ENCODE peak calls at places on chromosomes 1 and 21, in nine cellular contexts. L is GM23338, D is GM12892, N is breast epithelium, Y is sigmoid colon, W is HepG2, M is SK-N-SH, S is suprapubic skin, J is GM12891. Z is an unnamed sample.

GRCh38 chr1:159009704-159010361 is at the start of gene IFI16:
- DNase-seq in D (peak), L (no peak), N (no peak), J (peak), M (no peak), W (no peak), S (no peak), Y (peak), Z (no peak)

GRCh38 chr1:161226759-161227158 is 899 bp downstream of the TOMM40L start:
- DNase-seq in L (no peak), W (no peak), N (no peak), J (no peak), D (no peak), Y (no peak), S (no peak), M (no peak), Z (no peak)

GRCh38 chr1:3272321-3273045 is 182.0 kb upstream of the ARHGEF16 start:
- DNase-seq in D (no peak), N (no peak), M (no peak), L (no peak), J (no peak), Y (no peak), W (no peak), S (no peak), Z (no peak)

GRCh38 chr21:26057488-26058170 is 112.9 kb downstream of the APP start:
- DNase-seq in S (no peak), M (no peak), J (no peak), W (no peak), N (no peak), L (no peak), Y (no peak), D (no peak), Z (no peak)

GRCh38 chr1:199612976-199613774 is 414.3 kb upstream of the NR5A2 start:
- DNase-seq in L (no peak), M (no peak), W (no peak), J (no peak), N (no peak), S (no peak), Y (no peak), D (no peak), Z (no peak)

GRCh38 chr1:31230378-31230777 is 9.3 kb downstream of the NKAIN1 start:
- DNase-seq in S (no peak), Y (no peak), L (peak), N (no peak), W (no peak), D (no peak), M (no peak), J (no peak), Z (no peak)

GRCh38 chr1:45275054-45275453 is 51.6 kb upstream of the HPDL start:
- DNase-seq in L (peak), Y (no peak), W (peak), D (no peak), N (no peak), S (no peak), M (no peak), J (no peak), Z (no peak)

GRCh38 chr1:12135612-12136011 is 31.2 kb upstream of the TNFRSF1B start:
- DNase-seq in Y (peak), S (no peak), J (no peak), M (no peak), N (no peak), D (no peak), L (no peak), W (no peak), Z (no peak)

GRCh38 chr21:36141513-36141925 is 6.6 kb downstream of the CBR3 start:
- DNase-seq in D (peak), M (peak), L (peak), J (peak), N (peak), W (peak), S (peak), Y (peak), Z (no peak)
- TF ChIP-seq POLR2AphosphoS5 in D (no peak), M (no peak), L (no peak), J (no peak), N (no peak), W (no peak), S (peak), Y (no peak), Z (no peak)

DNA sequence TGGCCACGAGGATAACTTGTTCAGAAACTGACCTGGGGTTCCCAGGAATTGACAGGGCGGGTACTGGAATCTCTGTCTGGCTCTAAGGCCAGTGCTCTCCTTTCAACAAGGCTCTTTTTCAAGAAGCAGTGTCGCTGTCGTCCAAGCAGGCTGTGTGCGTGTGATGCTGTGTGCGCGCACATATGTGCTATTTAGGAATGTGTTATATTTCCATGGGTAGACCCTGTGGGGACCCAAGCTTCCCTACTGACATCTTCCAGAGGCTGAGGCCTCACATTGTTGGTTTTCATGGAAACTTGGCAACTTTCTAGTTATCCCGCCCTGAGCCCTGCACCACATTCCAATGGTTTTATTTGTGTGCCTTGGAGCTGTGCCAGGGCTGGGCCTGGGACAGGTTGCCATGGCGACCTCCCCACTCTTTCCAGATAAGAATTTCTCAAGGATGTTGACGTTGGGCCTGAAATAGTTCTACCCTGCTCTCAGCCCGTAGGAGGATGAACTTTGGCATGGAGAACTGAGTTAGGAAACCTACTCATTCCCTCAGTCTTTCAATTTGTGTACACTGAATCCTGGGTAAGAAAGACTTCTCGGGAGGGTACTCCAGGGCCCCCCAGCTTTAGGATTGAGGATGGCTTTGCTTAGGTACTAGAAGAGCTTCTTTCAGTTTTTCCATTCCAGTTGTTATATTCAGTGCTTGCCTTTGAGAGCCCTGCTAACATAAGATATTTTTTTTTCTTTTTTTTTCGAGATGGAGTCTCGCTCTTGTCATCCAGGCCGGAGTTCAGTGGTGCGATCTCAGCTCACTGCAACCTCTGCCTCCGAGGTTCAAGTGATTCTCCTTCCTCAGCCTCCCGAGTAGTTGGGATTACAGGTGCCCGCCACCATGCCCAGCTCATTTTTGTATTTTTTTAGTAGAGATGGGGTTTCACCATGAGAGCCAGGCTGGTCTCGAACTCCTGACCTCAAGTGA is 38.8 kb upstream of the SRSF10 start:
- DNase-seq in S (peak), L (peak), D (no peak), Y (peak), W (peak), N (peak), J (no peak), M (peak), Z (peak)
- TF ChIP-seq POLR2AphosphoS5 in S (peak), L (no peak), D (no peak), Y (peak), W (no peak), N (peak), J (no peak), M (peak), Z (peak)

GRCh38 chr1:55634516-55634915 is 419.4 kb upstream of the USP24 start:
- DNase-seq in W (no peak), N (peak), S (no peak), Y (no peak), J (no peak), M (no peak), L (no peak), D (no peak), Z (no peak)

GRCh38 chr1:55632906-55633305 is 417.7 kb upstream of the USP24 start:
- DNase-seq in Y (no peak), N (no peak), M (no peak), W (no peak), L (peak), S (no peak), J (no peak), D (no peak), Z (no peak)

GRCh38 chr1:55635856-55636255 is 420.7 kb upstream of the USP24 start:
- DNase-seq in W (no peak), M (no peak), J (no peak), D (no peak), L (no peak), S (no peak), N (no peak), Y (no peak), Z (no peak)

GRCh38 chr1:55631508-55631907 is 416.3 kb upstream of the USP24 start:
- DNase-seq in Y (no peak), J (no peak), W (no peak), S (no peak), N (no peak), L (no peak), M (no peak), D (no peak), Z (no peak)

DNA sequence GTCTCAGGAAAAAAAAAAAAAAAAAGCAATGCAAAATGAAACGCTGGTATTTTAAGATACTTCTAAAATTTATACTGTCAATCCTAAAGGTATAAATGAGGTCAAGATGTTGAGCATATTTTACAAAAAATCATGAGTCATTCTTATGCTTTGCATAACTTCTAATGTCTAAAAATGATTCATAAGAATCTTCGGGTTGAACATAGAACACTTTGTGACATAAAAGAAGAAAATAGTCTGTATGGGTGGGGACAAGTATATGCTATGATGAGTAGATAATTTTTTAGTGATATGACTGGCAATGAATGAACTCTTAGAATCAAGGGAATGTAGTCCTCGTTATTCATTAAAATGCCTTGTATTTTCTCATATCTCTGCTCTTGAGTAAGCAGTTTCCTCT is 416.9 kb upstream of the USP24 start:
- DNase-seq in W (no peak), J (no peak), Y (no peak), D (no peak), M (no peak), L (no peak), S (no peak), N (no peak), Z (no peak)
- TF ChIP-seq POLR2AphosphoS5 in W (no peak), J (no peak), Y (peak), D (no peak), M (peak), L (no peak), S (no peak), N (no peak), Z (no peak)

GRCh38 chr1:23478896-23479790 is 4.8 kb downstream of the ASAP3 start:
- DNase-seq in J (no peak), Y (peak), S (peak), D (no peak), N (peak), M (no peak), L (no peak), W (peak), Z (no peak)
- TF ChIP-seq POLR2AphosphoS5 in J (no peak), Y (peak), S (no peak), D (no peak), N (peak), M (no peak), L (no peak), W (peak), Z (no peak)

GRCh38 chr1:201649776-201650607 is 111.1 kb downstream of the NAV1 start:
- DNase-seq in M (peak), S (peak), N (peak), L (peak), J (no peak), D (no peak), W (no peak), Y (peak), Z (no peak)
- TF ChIP-seq POLR2AphosphoS5 in M (no peak), S (no peak), N (no peak), L (peak), J (no peak), D (no peak), W (no peak), Y (peak), Z (no peak)

GRCh38 chr1:203289982-203290260 is 15.4 kb upstream of the BTG2 start:
- DNase-seq in J (no peak), W (no peak), D (no peak), N (no peak), Y (no peak), S (no peak), L (no peak), M (no peak), Z (no peak)

GRCh38 chr1:203291201-203292096 is 13.9 kb upstream of the BTG2 start:
- DNase-seq in N (no peak), W (peak), Y (peak), S (no peak), D (no peak), J (no peak), L (no peak), M (no peak), Z (no peak)

GRCh38 chr1:203288351-203288894 is 16.9 kb upstream of the BTG2 start:
- DNase-seq in L (no peak), D (no peak), S (no peak), W (no peak), Y (no peak), J (no peak), M (no peak), N (no peak), Z (no peak)

GRCh38 chr1:203289281-203289981 is 15.9 kb upstream of the BTG2 start:
- DNase-seq in D (peak), J (peak), Y (peak), S (no peak), W (no peak), L (no peak), N (no peak), M (no peak), Z (no peak)

GRCh38 chr1:203290261-203291089 is 14.8 kb upstream of the BTG2 start:
- DNase-seq in L (peak), Y (peak), J (peak), W (peak), N (peak), D (peak), M (peak), S (peak), Z (no peak)
- TF ChIP-seq POLR2AphosphoS5 in L (no peak), Y (peak), J (peak), W (no peak), N (peak), D (peak), M (no peak), S (peak), Z (no peak)

GRCh38 chr1:96978431-96978830 is 256.8 kb downstream of the PTBP2 start:
- DNase-seq in M (no peak), Y (no peak), J (no peak), L (no peak), N (no peak), S (no peak), W (no peak), D (no peak), Z (no peak)

GRCh38 chr1:96979869-96980268 is 258.3 kb downstream of the PTBP2 start:
- DNase-seq in N (no peak), M (no peak), L (no peak), W (no peak), Y (no peak), J (no peak), D (no peak), S (no peak), Z (no peak)

GRCh38 chr1:96978867-96979266 is 257.3 kb downstream of the PTBP2 start:
- DNase-seq in L (peak), D (no peak), S (no peak), M (no peak), J (no peak), Y (no peak), W (no peak), N (no peak), Z (no peak)

GRCh38 chr1:96980448-96980847 is 258.9 kb downstream of the PTBP2 start:
- DNase-seq in L (no peak), M (no peak), J (no peak), D (no peak), Y (no peak), S (no peak), N (no peak), W (no peak), Z (no peak)

DNA sequence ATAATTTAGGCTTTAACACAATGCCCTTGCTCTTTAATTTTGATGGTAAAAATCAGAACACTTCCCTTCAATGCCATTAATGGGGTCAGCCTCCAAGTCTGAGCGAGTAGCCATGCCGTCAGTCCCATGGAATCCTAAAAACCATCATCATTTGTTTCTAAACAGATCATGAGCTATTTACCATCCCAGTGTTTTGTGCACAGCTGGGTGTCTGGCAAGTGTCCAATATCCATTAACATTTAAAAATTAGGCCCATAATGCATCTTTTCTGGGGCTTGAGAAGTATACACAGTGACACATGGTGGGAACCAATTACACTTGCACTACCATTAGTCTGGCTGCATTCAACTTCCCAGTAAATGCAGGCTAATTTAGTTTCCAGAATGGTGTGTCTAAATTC is 257.7 kb downstream of the PTBP2 start:
- DNase-seq in D (no peak), N (no peak), W (no peak), L (no peak), Y (no peak), S (no peak), M (peak), J (no peak), Z (no peak)
- TF ChIP-seq POLR2AphosphoS5 in D (no peak), N (no peak), W (no peak), L (no peak), Y (no peak), S (no peak), M (no peak), J (no peak), Z (no peak)

GRCh38 chr1:1026599-1027413 is 6.9 kb downstream of the AGRN start:
- DNase-seq in L (no peak), M (no peak), Y (no peak), D (no peak), J (no peak), S (no peak), W (no peak), N (no peak), Z (no peak)
- TF ChIP-seq POLR2AphosphoS5 in L (no peak), M (no peak), Y (no peak), D (no peak), J (no peak), S (no peak), W (no peak), N (no peak), Z (no peak)

GRCh38 chr1:4975856-4976255 is 321.4 kb downstream of the AJAP1 start:
- DNase-seq in M (no peak), J (no peak), S (peak), D (no peak), L (no peak), N (no peak), Y (peak), W (no peak), Z (no peak)

GRCh38 chr1:4978660-4979390 is 324.4 kb downstream of the AJAP1 start:
- DNase-seq in S (peak), N (no peak), D (no peak), L (no peak), M (no peak), Y (peak), W (no peak), J (no peak), Z (no peak)

GRCh38 chr1:4976859-4977440 is 322.5 kb downstream of the AJAP1 start:
- DNase-seq in M (no peak), S (peak), D (no peak), Y (peak), J (no peak), N (no peak), L (no peak), W (no peak), Z (no peak)

GRCh38 chr1:4980211-4980610 is 325.8 kb downstream of the AJAP1 start:
- DNase-seq in W (no peak), N (no peak), J (no peak), L (no peak), S (peak), M (no peak), D (no peak), Y (no peak), Z (no peak)

GRCh38 chr1:4977701-4978100 is 323.3 kb downstream of the AJAP1 start:
- DNase-seq in L (no peak), Y (peak), D (no peak), N (no peak), S (peak), J (no peak), M (no peak), W (no peak), Z (no peak)
- TF ChIP-seq POLR2AphosphoS5 in L (no peak), Y (no peak), D (no peak), N (no peak), S (no peak), J (no peak), M (no peak), W (no peak), Z (no peak)